ENCODE peak calls at places on chromosomes 16 and 17, in six cellular contexts. One of them, this sample, is unnamed.

GRCh38 chr16:12546918-12547607 is 256.6 kb downstream of the CPPED1 start:
- DNase-seq in NCI-H1694: no peak
- DNase-seq in anterior cingulate cortex: no peak
- DNase-seq in colonic mucosa: no peak
- DNase-seq in H54: no peak
- DNase-seq in gastrocnemius medialis: no peak
- DNase-seq in this sample: no peak

GRCh38 chr17:58997756-58998553 is 108.7 kb downstream of the TRIM37 start:
- DNase-seq in H54: no peak
- DNase-seq in NCI-H1694: no peak
- DNase-seq in gastrocnemius medialis: no peak
- DNase-seq in colonic mucosa: no peak
- DNase-seq in anterior cingulate cortex: no peak
- DNase-seq in this sample: no peak

GRCh38 chr17:62819511-62820221 is 11.6 kb upstream of the MARCHF10 start:
- DNase-seq in H54: peak; percentile 91
- DNase-seq in anterior cingulate cortex: no peak
- DNase-seq in colonic mucosa: no peak
- DNase-seq in gastrocnemius medialis: peak; percentile 10
- DNase-seq in NCI-H1694: peak; percentile 72
- DNase-seq in this sample: no peak

GRCh38 chr16:70430667-70431536 is 8.0 kb downstream of the ST3GAL2 start:
- DNase-seq in gastrocnemius medialis: no peak
- DNase-seq in NCI-H1694: no peak
- DNase-seq in H54: no peak
- DNase-seq in anterior cingulate cortex: no peak
- DNase-seq in colonic mucosa: no peak
- DNase-seq in this sample: no peak

GRCh38 chr17:4246674-4247073 is 17.1 kb downstream of the ANKFY1 start:
- DNase-seq in H54: no peak
- DNase-seq in anterior cingulate cortex: no peak
- DNase-seq in gastrocnemius medialis: no peak
- DNase-seq in colonic mucosa: no peak
- DNase-seq in NCI-H1694: no peak
- DNase-seq in this sample: no peak

GRCh38 chr16:9151597-9151996 is 60.2 kb downstream of the HAPSTR1 start:
- DNase-seq in colonic mucosa: no peak
- DNase-seq in anterior cingulate cortex: no peak
- DNase-seq in H54: no peak
- DNase-seq in NCI-H1694: no peak
- DNase-seq in gastrocnemius medialis: no peak
- DNase-seq in this sample: no peak

GRCh38 chr17:16444258-16444886 is 29.0 kb downstream of the TRPV2 start:
- DNase-seq in gastrocnemius medialis: no peak
- DNase-seq in NCI-H1694: peak; percentile 85
- DNase-seq in H54: no peak
- DNase-seq in colonic mucosa: no peak
- DNase-seq in anterior cingulate cortex: no peak
- DNase-seq in this sample: no peak

GRCh38 chr16:56414366-56414765 is 11.0 kb downstream of the AMFR start:
- DNase-seq in gastrocnemius medialis: no peak
- DNase-seq in H54: no peak
- DNase-seq in colonic mucosa: no peak
- DNase-seq in anterior cingulate cortex: no peak
- DNase-seq in NCI-H1694: no peak
- DNase-seq in this sample: no peak

GRCh38 chr17:1365445-1366039 is 34.5 kb downstream of the YWHAE start:
- DNase-seq in colonic mucosa: peak; percentile 70
- DNase-seq in anterior cingulate cortex: peak; percentile 28
- DNase-seq in NCI-H1694: peak; percentile 64
- DNase-seq in H54: peak; percentile 35
- DNase-seq in gastrocnemius medialis: peak; percentile 66
- DNase-seq in this sample: peak; percentile 57

GRCh38 chr16:49483651-49484451 is 110.2 kb downstream of the C16orf78 start:
- DNase-seq in gastrocnemius medialis: no peak
- DNase-seq in colonic mucosa: no peak
- DNase-seq in H54: no peak
- DNase-seq in NCI-H1694: no peak
- DNase-seq in anterior cingulate cortex: no peak
- DNase-seq in this sample: no peak

GRCh38 chr16:10992797-10993196 is 48.4 kb downstream of the CLEC16A start:
- DNase-seq in H54: peak; percentile 72
- DNase-seq in colonic mucosa: peak; percentile 45
- DNase-seq in anterior cingulate cortex: no peak
- DNase-seq in NCI-H1694: no peak
- DNase-seq in gastrocnemius medialis: no peak
- DNase-seq in this sample: no peak

GRCh38 chr16:1991588-1992474 is 2.1 kb downstream of the SYNGR3 start:
- DNase-seq in colonic mucosa: peak; percentile 99
- DNase-seq in NCI-H1694: no peak
- DNase-seq in gastrocnemius medialis: peak; percentile 95
- DNase-seq in H54: no peak
- DNase-seq in anterior cingulate cortex: peak; percentile 86
- DNase-seq in this sample: peak; percentile 84

GRCh38 chr17:36498560-36499300 is 12.2 kb downstream of the ZNHIT3 start:
- DNase-seq in H54: no peak
- DNase-seq in NCI-H1694: no peak
- DNase-seq in gastrocnemius medialis: no peak
- DNase-seq in colonic mucosa: no peak
- DNase-seq in anterior cingulate cortex: no peak
- DNase-seq in this sample: no peak

GRCh38 chr17:81515530-81516041 is 3.0 kb upstream of the ACTG1 start:
- DNase-seq in H54: no peak
- DNase-seq in colonic mucosa: peak; percentile 49
- DNase-seq in NCI-H1694: no peak
- DNase-seq in anterior cingulate cortex: no peak
- DNase-seq in gastrocnemius medialis: no peak
- DNase-seq in this sample: no peak

GRCh38 chr17:28864991-28865849 is 10.4 kb downstream of the ERAL1 start:
- DNase-seq in gastrocnemius medialis: no peak
- DNase-seq in colonic mucosa: peak; percentile 87
- DNase-seq in H54: no peak
- DNase-seq in anterior cingulate cortex: no peak
- DNase-seq in NCI-H1694: no peak
- DNase-seq in this sample: no peak

GRCh38 chr16:65769776-65770438 is 596.6 kb upstream of the CDH5 start:
- DNase-seq in H54: no peak
- DNase-seq in anterior cingulate cortex: no peak
- DNase-seq in colonic mucosa: no peak
- DNase-seq in NCI-H1694: no peak
- DNase-seq in gastrocnemius medialis: no peak
- DNase-seq in this sample: no peak

GRCh38 chr17:58401287-58401686 is 16.0 kb downstream of the RNF43 start:
- DNase-seq in gastrocnemius medialis: no peak
- DNase-seq in H54: no peak
- DNase-seq in colonic mucosa: peak; percentile 66
- DNase-seq in anterior cingulate cortex: no peak
- DNase-seq in NCI-H1694: no peak
- DNase-seq in this sample: no peak

GRCh38 chr16:82016268-82016667 is 5.0 kb upstream of the SDR42E1 start:
- DNase-seq in colonic mucosa: peak; percentile 54
- DNase-seq in gastrocnemius medialis: no peak
- DNase-seq in anterior cingulate cortex: no peak
- DNase-seq in H54: peak; percentile 28
- DNase-seq in NCI-H1694: no peak
- DNase-seq in this sample: no peak

GRCh38 chr16:49504626-49505025 is 131.0 kb downstream of the C16orf78 start:
- DNase-seq in gastrocnemius medialis: no peak
- DNase-seq in H54: no peak
- DNase-seq in anterior cingulate cortex: no peak
- DNase-seq in NCI-H1694: no peak
- DNase-seq in colonic mucosa: no peak
- DNase-seq in this sample: no peak

GRCh38 chr17:7019839-7020519 is 2.9 kb upstream of the BCL6B start:
- DNase-seq in gastrocnemius medialis: peak; percentile 58
- DNase-seq in colonic mucosa: peak; percentile 58
- DNase-seq in H54: peak; percentile 54
- DNase-seq in NCI-H1694: peak; percentile 55
- DNase-seq in anterior cingulate cortex: no peak
- DNase-seq in this sample: no peak

GRCh38 chr17:41140360-41141132 is at the start of gene KRTAP4-6:
- DNase-seq in gastrocnemius medialis: no peak
- DNase-seq in anterior cingulate cortex: no peak
- DNase-seq in colonic mucosa: no peak
- DNase-seq in H54: peak; percentile 26
- DNase-seq in NCI-H1694: no peak
- DNase-seq in this sample: no peak

GRCh38 chr16:31700200-31700529 is 172.5 kb downstream of the AHSP start:
- DNase-seq in H54: no peak
- DNase-seq in NCI-H1694: no peak
- DNase-seq in gastrocnemius medialis: no peak
- DNase-seq in colonic mucosa: no peak
- DNase-seq in anterior cingulate cortex: no peak
- DNase-seq in this sample: peak; percentile 72

GRCh38 chr17:37230633-37231032 is 145.2 kb upstream of the C17orf78 start:
- DNase-seq in H54: no peak
- DNase-seq in NCI-H1694: no peak
- DNase-seq in colonic mucosa: no peak
- DNase-seq in anterior cingulate cortex: no peak
- DNase-seq in gastrocnemius medialis: no peak
- DNase-seq in this sample: no peak

GRCh38 chr16:19242186-19242585 is 43.3 kb upstream of the CLEC19A start:
- DNase-seq in colonic mucosa: no peak
- DNase-seq in gastrocnemius medialis: no peak
- DNase-seq in H54: no peak
- DNase-seq in anterior cingulate cortex: no peak
- DNase-seq in NCI-H1694: no peak
- DNase-seq in this sample: no peak

GRCh38 chr16:35152067-35152627 is 1692.7 kb downstream of the TP53TG3F start:
- DNase-seq in H54: no peak
- DNase-seq in colonic mucosa: no peak
- DNase-seq in NCI-H1694: no peak
- DNase-seq in anterior cingulate cortex: no peak
- DNase-seq in gastrocnemius medialis: no peak
- DNase-seq in this sample: no peak

GRCh38 chr16:24367186-24367585 is 111.1 kb downstream of the CACNG3 start:
- DNase-seq in gastrocnemius medialis: no peak
- DNase-seq in NCI-H1694: no peak
- DNase-seq in colonic mucosa: no peak
- DNase-seq in H54: no peak
- DNase-seq in anterior cingulate cortex: no peak
- DNase-seq in this sample: no peak

GRCh38 chr16:35352431-35352830 is 1893.0 kb downstream of the TP53TG3F start:
- DNase-seq in NCI-H1694: no peak
- DNase-seq in gastrocnemius medialis: no peak
- DNase-seq in anterior cingulate cortex: no peak
- DNase-seq in H54: no peak
- DNase-seq in colonic mucosa: no peak
- DNase-seq in this sample: no peak

GRCh38 chr16:23949630-23950290 is 114.0 kb downstream of the PRKCB start:
- DNase-seq in gastrocnemius medialis: no peak
- DNase-seq in colonic mucosa: peak; percentile 33
- DNase-seq in NCI-H1694: no peak
- DNase-seq in H54: no peak
- DNase-seq in anterior cingulate cortex: no peak
- DNase-seq in this sample: no peak

GRCh38 chr17:180380-181212 is 854 bp downstream of the DOC2B start:
- DNase-seq in H54: no peak
- DNase-seq in colonic mucosa: no peak
- DNase-seq in gastrocnemius medialis: no peak
- DNase-seq in anterior cingulate cortex: no peak
- DNase-seq in NCI-H1694: no peak
- DNase-seq in this sample: no peak

GRCh38 chr17:18229771-18230170 is 4.3 kb downstream of the LLGL1 start:
- DNase-seq in H54: no peak
- DNase-seq in colonic mucosa: no peak
- DNase-seq in NCI-H1694: no peak
- DNase-seq in anterior cingulate cortex: no peak
- DNase-seq in gastrocnemius medialis: no peak
- DNase-seq in this sample: no peak

GRCh38 chr17:39765159-39765558 is 27.4 kb downstream of the GRB7 start:
- DNase-seq in anterior cingulate cortex: no peak
- DNase-seq in H54: no peak
- DNase-seq in gastrocnemius medialis: no peak
- DNase-seq in colonic mucosa: no peak
- DNase-seq in NCI-H1694: no peak
- DNase-seq in this sample: no peak

GRCh38 chr17:2017274-2017941 is 7.7 kb downstream of the RTN4RL1 start:
- DNase-seq in H54: no peak
- DNase-seq in NCI-H1694: peak; percentile 45
- DNase-seq in gastrocnemius medialis: no peak
- DNase-seq in anterior cingulate cortex: no peak
- DNase-seq in colonic mucosa: no peak
- DNase-seq in this sample: no peak

GRCh38 chr17:41324180-41325075 is 8.9 kb upstream of the KRTAP17-1 start:
- DNase-seq in gastrocnemius medialis: no peak
- DNase-seq in NCI-H1694: no peak
- DNase-seq in H54: no peak
- DNase-seq in colonic mucosa: no peak
- DNase-seq in anterior cingulate cortex: no peak
- DNase-seq in this sample: no peak

GRCh38 chr16:67240506-67240905 is 6.8 kb downstream of the FHOD1 start:
- DNase-seq in H54: no peak
- DNase-seq in NCI-H1694: no peak
- DNase-seq in gastrocnemius medialis: no peak
- DNase-seq in colonic mucosa: no peak
- DNase-seq in anterior cingulate cortex: no peak
- DNase-seq in this sample: no peak

GRCh38 chr17:58269557-58270291 is 11.0 kb downstream of the MPO start:
- DNase-seq in colonic mucosa: no peak
- DNase-seq in anterior cingulate cortex: no peak
- DNase-seq in NCI-H1694: no peak
- DNase-seq in H54: no peak
- DNase-seq in gastrocnemius medialis: no peak
- DNase-seq in this sample: no peak

GRCh38 chr16:2761886-2762583 is 9.6 kb downstream of the SRRM2 start:
- DNase-seq in NCI-H1694: no peak
- DNase-seq in gastrocnemius medialis: no peak
- DNase-seq in H54: no peak
- DNase-seq in colonic mucosa: no peak
- DNase-seq in anterior cingulate cortex: no peak
- DNase-seq in this sample: no peak

This sample was measured in hypothalamus.